ENCODE peak calls at places on chromosome X, in six cellular contexts. Y is esophagus squamous epithelium; T is right lobe of liver; Z is CD8-positive, alpha-beta T cell; X is colonic mucosa; N is psoas muscle. M is an unnamed sample. For H3K4me1 and H3K36me3, the result is how much of the 10 kb centered on the place peaks cover.

GRCh38 chrX:80792205-80792604 is 17.5 kb downstream of the BRWD3 start:
- DNase-seq in Y (no peak), T (no peak), Z (no peak), X (no peak), N (no peak), M (no peak)

GRCh38 chrX:154505726-154506125 is 10.3 kb downstream of the FAM3A start:
- DNase-seq in Y (no peak), T (no peak), Z (no peak), X (no peak), N (no peak), M (no peak)

GRCh38 chrX:23631136-23631535 is 36.2 kb upstream of the PRDX4 start:
- DNase-seq in Y (no peak), T (no peak), Z (no peak), X (no peak), N (no peak), M (no peak)

GRCh38 chrX:133638285-133638684 is 223.0 kb upstream of the GPC4 start:
- DNase-seq in Y (no peak), T (no peak), Z (no peak), X (no peak), N (no peak), M (no peak)

GRCh38 chrX:48522291-48522690 is 683 bp downstream of the EBP start:
- DNase-seq in Y (no peak), T (peak), Z (no peak), X (peak), N (no peak), M (no peak)

GRCh38 chrX:20118065-20118824 is 1.5 kb upstream of the MAP7D2 start:
- DNase-seq in Y (no peak), T (no peak), Z (no peak), X (peak), N (no peak), M (no peak)

GRCh38 chrX:101744085-101744484 is 84.4 kb upstream of the ARMCX2 start:
- DNase-seq in Y (no peak), T (no peak), Z (no peak), X (no peak), N (no peak), M (no peak)

GRCh38 chrX:12360991-12361598 is 222.8 kb downstream of the FRMPD4 start:
- DNase-seq in Y (no peak), T (no peak), Z (no peak), X (no peak), N (no peak), M (no peak)

GRCh38 chrX:154074199-154074598 is 23.3 kb downstream of the MECP2 start:
- DNase-seq in Y (no peak), T (no peak), Z (no peak), X (no peak), N (no peak), M (no peak)

DNA sequence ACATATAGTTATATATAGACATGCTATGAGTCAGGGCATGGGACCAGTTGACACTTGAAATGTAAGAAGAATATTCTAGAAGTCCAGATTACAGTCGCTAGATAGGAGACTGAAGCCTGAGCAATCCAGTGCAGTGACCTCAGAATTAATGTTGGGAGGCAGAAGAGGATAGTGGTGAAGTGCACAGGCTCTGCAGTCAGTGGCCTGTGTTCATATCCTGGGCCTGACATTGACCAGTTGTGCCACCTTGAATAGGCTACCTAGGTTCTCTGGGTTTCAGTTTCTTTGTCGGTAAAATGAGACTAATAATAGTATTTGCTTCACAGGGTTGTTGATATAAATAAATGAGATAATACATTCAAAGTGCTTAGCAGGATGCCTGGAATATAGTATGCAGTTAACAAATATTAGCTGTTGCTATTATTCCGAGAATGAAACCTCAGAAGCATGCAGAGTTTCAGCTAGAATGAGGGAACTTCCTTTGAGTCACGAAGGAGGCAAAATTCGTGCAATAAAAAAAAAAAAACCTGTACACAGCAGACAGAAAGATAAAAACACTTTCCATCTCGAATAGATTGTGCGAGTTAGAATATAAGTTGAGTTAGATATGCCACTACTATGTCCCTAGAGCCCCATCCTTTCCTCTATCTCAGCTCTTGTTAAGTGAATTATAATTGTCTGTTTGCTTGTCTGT is 4.0 kb upstream of the SH2D1A start:
- DNase-seq in Y (no peak), T (no peak), Z (no peak), X (no peak), N (no peak), M (no peak)
- H3K4me3 ChIP-seq in Y (no peak), T (no peak), Z (peak), X (no peak), N (no peak), M (no peak)

GRCh38 chrX:88991583-88992132 is 244.6 kb downstream of the CPXCR1 start:
- DNase-seq in Y (no peak), T (no peak), Z (no peak), X (no peak), N (no peak), M (no peak)

GRCh38 chrX:88988796-88989195 is 241.8 kb downstream of the CPXCR1 start:
- DNase-seq in Y (no peak), T (no peak), Z (no peak), X (no peak), N (no peak), M (no peak)

DNA sequence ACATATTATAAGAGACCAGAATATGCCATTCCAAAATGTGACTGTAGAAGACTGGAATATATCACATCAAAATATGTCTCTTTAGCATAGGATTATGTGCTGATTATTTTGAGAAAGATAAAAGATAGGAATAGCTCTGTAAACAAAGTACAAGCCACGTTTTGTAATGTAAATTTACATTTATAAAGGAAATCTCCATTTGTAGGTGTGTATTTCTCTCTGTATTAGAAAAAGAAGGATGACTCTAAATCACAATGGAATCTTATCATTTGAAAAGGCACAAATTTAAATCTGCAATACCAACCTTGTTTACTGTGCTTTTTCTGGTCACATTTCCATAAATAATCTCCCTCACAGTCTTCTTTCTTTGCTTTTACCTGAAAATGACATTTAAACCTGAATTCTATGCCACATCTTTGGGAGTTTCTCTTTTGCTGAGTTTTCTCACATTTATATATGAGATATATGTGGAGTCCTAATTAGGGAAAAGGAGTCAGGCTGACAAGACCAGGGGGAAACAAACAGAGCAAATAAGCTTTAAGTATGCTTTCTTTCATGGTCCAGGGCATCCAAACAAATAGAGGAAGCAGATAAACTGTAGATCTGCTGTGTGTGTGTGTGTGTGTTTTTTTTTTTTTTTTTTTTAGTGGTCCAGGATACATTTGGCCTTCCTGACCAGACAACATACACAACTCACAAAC is 244.0 kb downstream of the CPXCR1 start:
- DNase-seq in Y (no peak), T (no peak), Z (no peak), X (no peak), N (no peak), M (no peak)
- H3K4me1 ChIP-seq in Y (under half), T (under half), Z (under half), X (under half), N (under half), M (under half)

GRCh38 chrX:13620202-13620601 is 32.7 kb upstream of the TCEANC start:
- DNase-seq in Y (no peak), T (no peak), Z (no peak), X (no peak), N (no peak), M (no peak)

GRCh38 chrX:13627306-13627705 is 25.6 kb upstream of the TCEANC start:
- DNase-seq in Y (no peak), T (no peak), Z (no peak), X (no peak), N (no peak), M (no peak)

DNA sequence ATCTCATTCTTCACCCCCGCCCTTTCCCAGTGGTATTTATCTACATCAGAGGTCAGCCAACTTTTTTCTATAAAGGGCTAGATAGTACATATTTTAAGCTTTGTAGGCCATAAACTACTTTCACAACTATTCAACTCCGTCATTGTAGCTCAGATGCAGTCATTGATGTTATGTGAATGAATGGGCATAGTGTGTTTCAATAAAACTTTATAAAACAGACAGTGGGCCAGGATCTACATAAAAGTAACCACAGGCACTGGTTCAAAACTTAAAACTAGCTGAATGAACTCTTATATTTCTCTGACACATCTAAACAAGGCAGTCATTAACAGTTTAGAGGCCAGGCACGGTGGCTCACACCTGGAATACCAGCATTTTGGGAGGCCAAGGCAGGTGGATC is 30.4 kb upstream of the TCEANC start:
- DNase-seq in Y (no peak), T (no peak), Z (no peak), X (no peak), N (no peak), M (no peak)
- H3K36me3 ChIP-seq in Y (under half), T (under half), Z (under half), X (under half), N (under half), M (under half)

DNA sequence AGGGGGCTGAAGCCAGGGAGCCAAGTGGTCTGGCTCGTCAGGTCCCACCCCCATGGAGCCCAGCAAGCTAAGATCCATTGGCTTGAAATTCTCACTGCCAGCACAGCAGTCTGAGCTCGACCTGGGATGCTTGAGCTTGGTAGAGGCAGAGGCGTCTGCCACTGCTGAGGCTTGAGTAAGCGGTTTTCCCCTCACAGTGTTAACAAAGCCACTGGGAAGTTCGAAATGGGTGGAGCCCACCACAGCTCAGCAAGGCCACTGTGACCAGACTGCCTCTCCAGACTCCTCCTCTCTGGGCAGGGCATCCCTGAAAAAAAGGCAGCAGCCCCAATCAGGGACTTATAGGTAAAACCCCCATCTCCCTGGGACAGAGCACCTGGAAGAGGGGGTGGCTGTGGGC is 353.8 kb downstream of the NAP1L3 start:
- DNase-seq in Y (no peak), T (no peak), Z (no peak), X (no peak), N (no peak), M (no peak)
- H3K4me3 ChIP-seq in Y (no peak), T (no peak), Z (no peak), X (no peak), N (no peak), M (no peak)

DNA sequence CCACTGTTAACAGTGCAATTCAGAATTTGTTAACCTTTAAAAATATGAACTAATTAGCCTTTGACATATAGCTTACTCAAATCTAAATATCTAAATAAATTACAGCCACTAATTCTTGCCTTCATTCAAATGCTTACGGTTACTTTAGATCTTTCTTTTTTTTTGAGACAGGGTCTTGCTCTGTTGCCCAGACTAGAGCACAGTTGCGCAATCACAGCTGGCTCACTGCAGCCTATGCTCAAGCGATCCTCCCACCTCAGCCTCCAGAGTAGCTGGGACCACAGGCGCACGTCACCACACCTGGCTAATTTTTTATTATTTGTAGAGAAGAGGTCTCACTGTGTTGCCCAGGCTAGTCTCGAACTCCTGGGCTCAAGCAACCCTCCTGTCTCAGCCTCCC is 31.0 kb downstream of the CLDN2 start:
- DNase-seq in Y (no peak), T (no peak), Z (no peak), X (no peak), N (no peak), M (no peak)
- H3K4me1 ChIP-seq in Y (under half), T (under half), Z (under half), X (under half), N (under half), M (under half)

DNA sequence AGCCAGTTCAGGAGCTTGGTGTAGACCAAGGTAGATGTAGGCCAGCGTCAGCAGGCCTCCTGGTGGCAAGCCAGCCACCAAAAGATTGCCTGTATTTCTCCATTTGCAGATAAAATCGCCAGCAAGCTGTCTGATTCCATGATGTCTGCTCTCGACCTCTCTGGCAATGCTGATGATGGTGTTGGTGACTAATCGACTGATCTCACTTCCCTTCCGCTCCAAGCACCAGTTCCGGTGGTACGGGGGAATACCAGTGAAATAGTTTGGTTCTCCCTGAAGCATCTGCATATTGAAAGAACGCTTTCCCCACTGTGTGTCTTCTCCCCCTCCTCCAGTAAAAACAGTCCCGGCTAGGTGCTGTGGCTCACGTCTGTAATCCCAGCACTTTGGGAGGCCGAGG is 30.4 kb downstream of the GNL3L start:
- DNase-seq in Y (no peak), T (no peak), Z (no peak), X (no peak), N (no peak), M (no peak)
- H3K36me3 ChIP-seq in Y (half or more), T (under half), Z (under half), X (under half), N (under half), M (under half)

GRCh38 chrX:1244164-1245076 is 24.2 kb upstream of the CSF2RA start:
- DNase-seq in Y (no peak), T (no peak), Z (no peak), X (no peak), N (no peak), M (no peak)
- H3K4me3 ChIP-seq in Y (no peak), T (no peak), Z (no peak), X (no peak), N (no peak), M (no peak)

GRCh38 chrX:103730147-103730546 is 19.4 kb downstream of the TMEM31 start:
- DNase-seq in Y (no peak), T (no peak), Z (no peak), X (no peak), N (no peak), M (no peak)

GRCh38 chrX:103730746-103731508 is 20.2 kb downstream of the TMEM31 start:
- DNase-seq in Y (no peak), T (no peak), Z (no peak), X (no peak), N (no peak), M (no peak)

GRCh38 chrX:103726477-103726876 is 15.8 kb downstream of the TMEM31 start:
- DNase-seq in Y (no peak), T (no peak), Z (no peak), X (no peak), N (no peak), M (no peak)

GRCh38 chrX:103727115-103727514 is 16.4 kb downstream of the TMEM31 start:
- DNase-seq in Y (no peak), T (no peak), Z (no peak), X (no peak), N (no peak), M (no peak)

GRCh38 chrX:103729015-103729414 is 18.3 kb downstream of the TMEM31 start:
- DNase-seq in Y (no peak), T (no peak), Z (no peak), X (no peak), N (no peak), M (no peak)
- H3K4me1 ChIP-seq in Y (under half), T (under half), Z (under half), X (under half), N (under half), M (under half)

GRCh38 chrX:53584891-53585290 is 101.6 kb downstream of the HUWE1 start:
- DNase-seq in Y (no peak), T (no peak), Z (no peak), X (no peak), N (no peak), M (no peak)
- H3K36me3 ChIP-seq in Y (half or more), T (half or more), Z (half or more), X (under half), N (under half), M (under half)

DNA sequence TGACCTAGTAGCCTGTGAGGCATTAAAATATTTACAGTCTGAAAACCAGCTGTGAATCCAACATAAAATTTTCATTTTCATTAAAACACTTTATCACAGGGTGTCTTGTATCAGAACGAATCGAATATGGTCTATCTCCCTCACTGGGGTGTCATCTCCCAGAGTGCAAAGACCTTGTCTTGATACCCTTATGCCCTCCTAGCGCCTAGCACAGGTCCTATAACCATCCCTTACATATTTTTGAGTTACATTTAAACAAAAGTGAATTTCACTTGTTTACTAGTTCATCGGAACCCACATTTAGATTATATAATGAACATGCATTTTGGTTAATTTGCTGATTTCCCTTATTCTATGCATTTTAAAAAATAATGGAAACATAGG is 14.0 kb downstream of the DIPK2B start:
- DNase-seq in Y (no peak), T (no peak), Z (no peak), X (no peak), N (no peak), M (no peak)
- H3K4me3 ChIP-seq in Y (no peak), T (no peak), Z (no peak), X (peak), N (no peak), M (no peak)